ENCODE peak calls at places on chromosomes 3 and 15, in nine cellular contexts. One of them, this sample, is unnamed.

GRCh38 chr3:151096697-151097096 is 11.2 kb downstream of the MED12L start:
- DNase-seq in NCI-H82: no peak
- DNase-seq in right lobe of liver: no peak
- DNase-seq in activated T-helper 1 cell treated with anti-CD3 and anti-CD28 coated beads, Interleukin-12 subunit alpha, Interleukin-12 subunit beta, Interleukin-2, Interleukin-4 antibody, amounts not matched to agents 30 ng/mL and 10 ng/mL and 1 ng/mL, durations not matched to agents 14 hours and 24 hours and 36 hours: no peak
- DNase-seq in LHCN-M2: no peak
- DNase-seq in EL: no peak
- DNase-seq in GM12865: no peak
- DNase-seq in iris pigment epithelial cell: no peak
- DNase-seq in kidney glomerular epithelial cell: no peak
- DNase-seq in this sample: no peak

GRCh38 chr3:187274977-187275338 is 16.6 kb downstream of the MASP1 start:
- DNase-seq in NCI-H82: peak; percentile 52
- DNase-seq in GM12865: no peak
- DNase-seq in activated T-helper 1 cell treated with anti-CD3 and anti-CD28 coated beads, Interleukin-12 subunit alpha, Interleukin-12 subunit beta, Interleukin-2, Interleukin-4 antibody, amounts not matched to agents 30 ng/mL and 10 ng/mL and 1 ng/mL, durations not matched to agents 14 hours and 24 hours and 36 hours: no peak
- DNase-seq in LHCN-M2: no peak
- DNase-seq in kidney glomerular epithelial cell: no peak
- DNase-seq in EL: no peak
- DNase-seq in right lobe of liver: no peak
- DNase-seq in iris pigment epithelial cell: no peak
- DNase-seq in this sample: no peak

GRCh38 chr3:196568246-196569002 is at the start of the genes FBXO45 and WDR53:
- DNase-seq in NCI-H82: peak; percentile 98
- DNase-seq in kidney glomerular epithelial cell: peak; percentile 90
- DNase-seq in activated T-helper 1 cell treated with anti-CD3 and anti-CD28 coated beads, Interleukin-12 subunit alpha, Interleukin-12 subunit beta, Interleukin-2, Interleukin-4 antibody, amounts not matched to agents 30 ng/mL and 10 ng/mL and 1 ng/mL, durations not matched to agents 14 hours and 24 hours and 36 hours: peak; percentile 94
- DNase-seq in right lobe of liver: peak; percentile 98
- DNase-seq in LHCN-M2: peak; percentile 92
- DNase-seq in GM12865: peak; percentile 97
- DNase-seq in EL: peak; percentile 96
- DNase-seq in iris pigment epithelial cell: peak; percentile 96
- DNase-seq in this sample: peak; percentile 97

GRCh38 chr3:55511895-55512585 is 24.9 kb upstream of the WNT5A start:
- DNase-seq in iris pigment epithelial cell: peak; percentile 79
- DNase-seq in LHCN-M2: peak; percentile 36
- DNase-seq in activated T-helper 1 cell treated with anti-CD3 and anti-CD28 coated beads, Interleukin-12 subunit alpha, Interleukin-12 subunit beta, Interleukin-2, Interleukin-4 antibody, amounts not matched to agents 30 ng/mL and 10 ng/mL and 1 ng/mL, durations not matched to agents 14 hours and 24 hours and 36 hours: no peak
- DNase-seq in right lobe of liver: no peak
- DNase-seq in EL: peak; percentile 74
- DNase-seq in NCI-H82: no peak
- DNase-seq in GM12865: no peak
- DNase-seq in kidney glomerular epithelial cell: peak; percentile 7
- DNase-seq in this sample: no peak

GRCh38 chr3:16374047-16375019 is 109.3 kb downstream of the OXNAD1 start:
- DNase-seq in iris pigment epithelial cell: no peak
- DNase-seq in activated T-helper 1 cell treated with anti-CD3 and anti-CD28 coated beads, Interleukin-12 subunit alpha, Interleukin-12 subunit beta, Interleukin-2, Interleukin-4 antibody, amounts not matched to agents 30 ng/mL and 10 ng/mL and 1 ng/mL, durations not matched to agents 14 hours and 24 hours and 36 hours: peak; percentile 44
- DNase-seq in GM12865: peak; percentile 81
- DNase-seq in right lobe of liver: no peak
- DNase-seq in NCI-H82: no peak
- DNase-seq in LHCN-M2: no peak
- DNase-seq in kidney glomerular epithelial cell: peak; percentile 3
- DNase-seq in EL: no peak
- DNase-seq in this sample: no peak

GRCh38 chr15:79380755-79381499 is 51.2 kb upstream of the MINAR1 start:
- DNase-seq in activated T-helper 1 cell treated with anti-CD3 and anti-CD28 coated beads, Interleukin-12 subunit alpha, Interleukin-12 subunit beta, Interleukin-2, Interleukin-4 antibody, amounts not matched to agents 30 ng/mL and 10 ng/mL and 1 ng/mL, durations not matched to agents 14 hours and 24 hours and 36 hours: peak; percentile 50
- DNase-seq in kidney glomerular epithelial cell: peak; percentile 38
- DNase-seq in NCI-H82: peak; percentile 86
- DNase-seq in GM12865: peak; percentile 80
- DNase-seq in EL: peak; percentile 66
- DNase-seq in right lobe of liver: peak; percentile 71
- DNase-seq in LHCN-M2: peak; percentile 61
- DNase-seq in iris pigment epithelial cell: peak; percentile 71
- DNase-seq in this sample: peak; percentile 45

GRCh38 chr3:51710631-51711351 is 3.9 kb downstream of the GRM2 start:
- DNase-seq in activated T-helper 1 cell treated with anti-CD3 and anti-CD28 coated beads, Interleukin-12 subunit alpha, Interleukin-12 subunit beta, Interleukin-2, Interleukin-4 antibody, amounts not matched to agents 30 ng/mL and 10 ng/mL and 1 ng/mL, durations not matched to agents 14 hours and 24 hours and 36 hours: no peak
- DNase-seq in kidney glomerular epithelial cell: no peak
- DNase-seq in GM12865: no peak
- DNase-seq in LHCN-M2: no peak
- DNase-seq in NCI-H82: peak; percentile 92
- DNase-seq in EL: no peak
- DNase-seq in right lobe of liver: peak; percentile 34
- DNase-seq in iris pigment epithelial cell: peak; percentile 5
- DNase-seq in this sample: no peak

GRCh38 chr3:188863999-188864406 is 307.8 kb upstream of the TPRG1 start:
- DNase-seq in EL: peak; percentile 13
- DNase-seq in kidney glomerular epithelial cell: no peak
- DNase-seq in right lobe of liver: no peak
- DNase-seq in NCI-H82: no peak
- DNase-seq in activated T-helper 1 cell treated with anti-CD3 and anti-CD28 coated beads, Interleukin-12 subunit alpha, Interleukin-12 subunit beta, Interleukin-2, Interleukin-4 antibody, amounts not matched to agents 30 ng/mL and 10 ng/mL and 1 ng/mL, durations not matched to agents 14 hours and 24 hours and 36 hours: no peak
- DNase-seq in iris pigment epithelial cell: peak; percentile 62
- DNase-seq in LHCN-M2: no peak
- DNase-seq in GM12865: no peak
- DNase-seq in this sample: no peak

GRCh38 chr3:99242271-99242670 is 340.8 kb upstream of the DCBLD2 start:
- DNase-seq in LHCN-M2: peak; percentile 23
- DNase-seq in NCI-H82: no peak
- DNase-seq in EL: peak; percentile 72
- DNase-seq in iris pigment epithelial cell: no peak
- DNase-seq in GM12865: no peak
- DNase-seq in activated T-helper 1 cell treated with anti-CD3 and anti-CD28 coated beads, Interleukin-12 subunit alpha, Interleukin-12 subunit beta, Interleukin-2, Interleukin-4 antibody, amounts not matched to agents 30 ng/mL and 10 ng/mL and 1 ng/mL, durations not matched to agents 14 hours and 24 hours and 36 hours: no peak
- DNase-seq in right lobe of liver: no peak
- DNase-seq in kidney glomerular epithelial cell: no peak
- DNase-seq in this sample: no peak

GRCh38 chr3:157226173-157226847 is 66.4 kb upstream of the CCNL1 start:
- DNase-seq in NCI-H82: no peak
- DNase-seq in EL: peak; percentile 20
- DNase-seq in LHCN-M2: peak; percentile 50
- DNase-seq in iris pigment epithelial cell: peak; percentile 71
- DNase-seq in right lobe of liver: no peak
- DNase-seq in kidney glomerular epithelial cell: no peak
- DNase-seq in activated T-helper 1 cell treated with anti-CD3 and anti-CD28 coated beads, Interleukin-12 subunit alpha, Interleukin-12 subunit beta, Interleukin-2, Interleukin-4 antibody, amounts not matched to agents 30 ng/mL and 10 ng/mL and 1 ng/mL, durations not matched to agents 14 hours and 24 hours and 36 hours: no peak
- DNase-seq in GM12865: peak; percentile 5
- DNase-seq in this sample: no peak

GRCh38 chr3:73602171-73602570 is 22.6 kb downstream of the PDZRN3 start:
- DNase-seq in GM12865: no peak
- DNase-seq in right lobe of liver: no peak
- DNase-seq in EL: peak; percentile 96
- DNase-seq in iris pigment epithelial cell: peak; percentile 54
- DNase-seq in LHCN-M2: peak; percentile 66
- DNase-seq in activated T-helper 1 cell treated with anti-CD3 and anti-CD28 coated beads, Interleukin-12 subunit alpha, Interleukin-12 subunit beta, Interleukin-2, Interleukin-4 antibody, amounts not matched to agents 30 ng/mL and 10 ng/mL and 1 ng/mL, durations not matched to agents 14 hours and 24 hours and 36 hours: no peak
- DNase-seq in kidney glomerular epithelial cell: peak; percentile 49
- DNase-seq in NCI-H82: no peak
- DNase-seq in this sample: no peak

GRCh38 chr15:96334017-96334704 is 3.7 kb downstream of the NR2F2 start:
- DNase-seq in EL: peak; percentile 16
- DNase-seq in right lobe of liver: no peak
- DNase-seq in activated T-helper 1 cell treated with anti-CD3 and anti-CD28 coated beads, Interleukin-12 subunit alpha, Interleukin-12 subunit beta, Interleukin-2, Interleukin-4 antibody, amounts not matched to agents 30 ng/mL and 10 ng/mL and 1 ng/mL, durations not matched to agents 14 hours and 24 hours and 36 hours: no peak
- DNase-seq in GM12865: no peak
- DNase-seq in LHCN-M2: no peak
- DNase-seq in iris pigment epithelial cell: no peak
- DNase-seq in NCI-H82: no peak
- DNase-seq in kidney glomerular epithelial cell: no peak
- DNase-seq in this sample: no peak

GRCh38 chr3:63911901-63912767 is at the start of gene SCAANT1:
- DNase-seq in iris pigment epithelial cell: peak; percentile 94
- DNase-seq in kidney glomerular epithelial cell: peak; percentile 50
- DNase-seq in GM12865: peak; percentile 92
- DNase-seq in right lobe of liver: peak; percentile 97
- DNase-seq in activated T-helper 1 cell treated with anti-CD3 and anti-CD28 coated beads, Interleukin-12 subunit alpha, Interleukin-12 subunit beta, Interleukin-2, Interleukin-4 antibody, amounts not matched to agents 30 ng/mL and 10 ng/mL and 1 ng/mL, durations not matched to agents 14 hours and 24 hours and 36 hours: peak; percentile 79
- DNase-seq in EL: peak; percentile 90
- DNase-seq in NCI-H82: peak; percentile 79
- DNase-seq in LHCN-M2: peak; percentile 86
- DNase-seq in this sample: peak; percentile 87

GRCh38 chr3:174158674-174159073 is 700.5 kb upstream of the NAALADL2 start:
- DNase-seq in NCI-H82: peak; percentile 25
- DNase-seq in LHCN-M2: no peak
- DNase-seq in right lobe of liver: no peak
- DNase-seq in iris pigment epithelial cell: no peak
- DNase-seq in GM12865: no peak
- DNase-seq in EL: no peak
- DNase-seq in activated T-helper 1 cell treated with anti-CD3 and anti-CD28 coated beads, Interleukin-12 subunit alpha, Interleukin-12 subunit beta, Interleukin-2, Interleukin-4 antibody, amounts not matched to agents 30 ng/mL and 10 ng/mL and 1 ng/mL, durations not matched to agents 14 hours and 24 hours and 36 hours: no peak
- DNase-seq in kidney glomerular epithelial cell: no peak
- DNase-seq in this sample: no peak

GRCh38 chr3:169505577-169506155 is 157.8 kb downstream of the MECOM start:
- DNase-seq in NCI-H82: peak; percentile 32
- DNase-seq in activated T-helper 1 cell treated with anti-CD3 and anti-CD28 coated beads, Interleukin-12 subunit alpha, Interleukin-12 subunit beta, Interleukin-2, Interleukin-4 antibody, amounts not matched to agents 30 ng/mL and 10 ng/mL and 1 ng/mL, durations not matched to agents 14 hours and 24 hours and 36 hours: no peak
- DNase-seq in LHCN-M2: no peak
- DNase-seq in iris pigment epithelial cell: no peak
- DNase-seq in GM12865: no peak
- DNase-seq in kidney glomerular epithelial cell: no peak
- DNase-seq in EL: no peak
- DNase-seq in right lobe of liver: no peak
- DNase-seq in this sample: no peak

GRCh38 chr3:106691476-106691875 is 685.8 kb upstream of the CCDC54 start:
- DNase-seq in GM12865: no peak
- DNase-seq in kidney glomerular epithelial cell: no peak
- DNase-seq in LHCN-M2: peak; percentile 19
- DNase-seq in right lobe of liver: no peak
- DNase-seq in NCI-H82: no peak
- DNase-seq in iris pigment epithelial cell: no peak
- DNase-seq in EL: no peak
- DNase-seq in activated T-helper 1 cell treated with anti-CD3 and anti-CD28 coated beads, Interleukin-12 subunit alpha, Interleukin-12 subunit beta, Interleukin-2, Interleukin-4 antibody, amounts not matched to agents 30 ng/mL and 10 ng/mL and 1 ng/mL, durations not matched to agents 14 hours and 24 hours and 36 hours: no peak
- DNase-seq in this sample: no peak

GRCh38 chr3:192281207-192281880 is 446.0 kb downstream of the FGF12 start:
- DNase-seq in activated T-helper 1 cell treated with anti-CD3 and anti-CD28 coated beads, Interleukin-12 subunit alpha, Interleukin-12 subunit beta, Interleukin-2, Interleukin-4 antibody, amounts not matched to agents 30 ng/mL and 10 ng/mL and 1 ng/mL, durations not matched to agents 14 hours and 24 hours and 36 hours: no peak
- DNase-seq in right lobe of liver: no peak
- DNase-seq in EL: no peak
- DNase-seq in kidney glomerular epithelial cell: no peak
- DNase-seq in LHCN-M2: no peak
- DNase-seq in NCI-H82: peak; percentile 100
- DNase-seq in iris pigment epithelial cell: no peak
- DNase-seq in GM12865: no peak
- DNase-seq in this sample: no peak

GRCh38 chr15:101250931-101251829 is 668 bp downstream of the CHSY1 start:
- DNase-seq in right lobe of liver: no peak
- DNase-seq in LHCN-M2: peak; percentile 41
- DNase-seq in EL: peak; percentile 46
- DNase-seq in GM12865: peak; percentile 33
- DNase-seq in activated T-helper 1 cell treated with anti-CD3 and anti-CD28 coated beads, Interleukin-12 subunit alpha, Interleukin-12 subunit beta, Interleukin-2, Interleukin-4 antibody, amounts not matched to agents 30 ng/mL and 10 ng/mL and 1 ng/mL, durations not matched to agents 14 hours and 24 hours and 36 hours: no peak
- DNase-seq in kidney glomerular epithelial cell: peak; percentile 32
- DNase-seq in NCI-H82: peak; percentile 64
- DNase-seq in iris pigment epithelial cell: no peak
- DNase-seq in this sample: peak; percentile 34

GRCh38 chr3:187445352-187445751 is 77.2 kb downstream of the RTP4 start:
- DNase-seq in iris pigment epithelial cell: no peak
- DNase-seq in activated T-helper 1 cell treated with anti-CD3 and anti-CD28 coated beads, Interleukin-12 subunit alpha, Interleukin-12 subunit beta, Interleukin-2, Interleukin-4 antibody, amounts not matched to agents 30 ng/mL and 10 ng/mL and 1 ng/mL, durations not matched to agents 14 hours and 24 hours and 36 hours: no peak
- DNase-seq in GM12865: no peak
- DNase-seq in EL: no peak
- DNase-seq in LHCN-M2: no peak
- DNase-seq in kidney glomerular epithelial cell: no peak
- DNase-seq in right lobe of liver: no peak
- DNase-seq in NCI-H82: no peak
- DNase-seq in this sample: no peak